ENCODE peak calls at places on chromosomes 11 and 22, in six cellular contexts. I is nephron progenitor cell, N is Peyer's patch, U is GM10248, Q is NB4, K is fibroblast of pulmonary artery. F is an unnamed sample.

GRCh38 chr11:71913716-71914115 is 14.7 kb downstream of the XNDC1N start:
- DNase-seq in I (no peak), N (no peak), U (no peak), Q (no peak), K (no peak), F (no peak)

GRCh38 chr22:34858026-34858425 is 207.9 kb upstream of the ISX start:
- DNase-seq in I (no peak), N (no peak), U (no peak), Q (no peak), K (no peak), F (no peak)

GRCh38 chr22:20056696-20057386 is 23.2 kb upstream of the DGCR8 start:
- DNase-seq in I (no peak), N (no peak), U (no peak), Q (no peak), K (no peak), F (no peak)

GRCh38 chr11:130634981-130635473 is 186.6 kb downstream of the ADAMTS15 start:
- DNase-seq in I (no peak), N (no peak), U (no peak), Q (no peak), K (peak; percentile 49), F (no peak)

GRCh38 chr22:36141481-36141880 is 19.1 kb downstream of the APOL3 start:
- DNase-seq in I (no peak), N (no peak), U (no peak), Q (no peak), K (no peak), F (no peak)

GRCh38 chr11:15412054-15412453 is 297.3 kb downstream of the INSC start:
- DNase-seq in I (no peak), N (no peak), U (no peak), Q (no peak), K (no peak), F (no peak)

GRCh38 chr11:21137813-21138212 is 468.4 kb downstream of the NELL1 start:
- DNase-seq in I (no peak), N (no peak), U (no peak), Q (no peak), K (no peak), F (no peak)

GRCh38 chr22:35970601-35971417 is 57.8 kb downstream of the RBFOX2 start:
- DNase-seq in I (no peak), N (no peak), U (no peak), Q (no peak), K (no peak), F (no peak)

GRCh38 chr11:66691311-66691980 is 13.8 kb upstream of the RBM4B start:
- DNase-seq in I (no peak), N (no peak), U (no peak), Q (no peak), K (no peak), F (no peak)

GRCh38 chr22:49918911-49919881 is 762 bp downstream of the CRELD2 start:
- DNase-seq in I (no peak), N (no peak), U (no peak), Q (no peak), K (no peak), F (no peak)

GRCh38 chr22:49916851-49917250 is 1.4 kb downstream of the ALG12 start:
- DNase-seq in I (no peak), N (no peak), U (no peak), Q (no peak), K (no peak), F (no peak)

GRCh38 chr22:49920859-49921258 is 2.4 kb downstream of the CRELD2 start:
- DNase-seq in I (no peak), N (no peak), U (no peak), Q (no peak), K (no peak), F (no peak)

GRCh38 chr22:49915610-49916009 is 2.6 kb downstream of the ALG12 start:
- DNase-seq in I (peak; percentile 44), N (no peak), U (no peak), Q (no peak), K (no peak), F (no peak)

GRCh38 chr22:49917997-49918910 is at the start of the genes ALG12 and CRELD2:
- DNase-seq in I (peak; percentile 98), N (peak; percentile 99), U (peak; percentile 99), Q (peak; percentile 97), K (peak; percentile 97), F (peak; percentile 79)
- TF ChIP-seq CTCF in I (no peak), N (peak; percentile 1), U (no peak), Q (no peak), K (no peak), F (no peak)

GRCh38 chr11:78961186-78961782 is 386.6 kb upstream of the NARS2 start:
- DNase-seq in I (peak; percentile 41), N (no peak), U (no peak), Q (peak; percentile 16), K (peak; percentile 34), F (no peak)
- TF ChIP-seq CTCF in I (peak; percentile 31), N (peak; percentile 46), U (no peak), Q (peak; percentile 24), K (peak; percentile 53), F (peak; percentile 26)

GRCh38 chr22:25775501-25775900 is 33.5 kb downstream of the MYO18B start:
- DNase-seq in I (peak; percentile 62), N (no peak), U (no peak), Q (no peak), K (no peak), F (no peak)

GRCh38 chr22:25777411-25777810 is 35.4 kb downstream of the MYO18B start:
- DNase-seq in I (no peak), N (no peak), U (no peak), Q (no peak), K (no peak), F (no peak)

GRCh38 chr22:25779890-25780289 is 37.9 kb downstream of the MYO18B start:
- DNase-seq in I (no peak), N (no peak), U (no peak), Q (no peak), K (no peak), F (no peak)

GRCh38 chr22:25779426-25779825 is 37.4 kb downstream of the MYO18B start:
- DNase-seq in I (no peak), N (no peak), U (no peak), Q (no peak), K (no peak), F (no peak)

DNA sequence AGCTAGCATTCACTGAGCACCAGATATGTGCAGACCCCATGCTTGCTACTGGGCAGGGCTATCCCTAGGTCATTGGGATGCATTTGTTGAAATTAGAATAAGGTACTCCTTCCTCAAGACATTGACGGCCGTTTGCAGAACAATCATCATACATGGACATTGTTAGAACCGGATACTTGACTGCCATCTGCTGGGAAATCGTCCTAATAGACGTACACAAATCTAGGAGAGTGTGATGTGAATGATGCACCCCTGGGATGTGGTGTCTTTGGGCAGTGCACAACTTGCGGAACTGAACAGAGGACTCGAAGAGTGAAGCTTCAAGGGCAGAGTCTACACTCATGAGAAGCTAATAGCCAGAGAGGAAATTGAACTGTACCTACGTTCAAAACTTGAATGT is 35.9 kb downstream of the MYO18B start:
- DNase-seq in I (no peak), N (peak; percentile 48), U (peak; percentile 51), Q (peak; percentile 57), K (peak; percentile 69), F (no peak)
- TF ChIP-seq CTCF in I (no peak), N (peak; percentile 50), U (peak; percentile 28), Q (peak; percentile 21), K (peak; percentile 51), F (peak; percentile 29)

DNA sequence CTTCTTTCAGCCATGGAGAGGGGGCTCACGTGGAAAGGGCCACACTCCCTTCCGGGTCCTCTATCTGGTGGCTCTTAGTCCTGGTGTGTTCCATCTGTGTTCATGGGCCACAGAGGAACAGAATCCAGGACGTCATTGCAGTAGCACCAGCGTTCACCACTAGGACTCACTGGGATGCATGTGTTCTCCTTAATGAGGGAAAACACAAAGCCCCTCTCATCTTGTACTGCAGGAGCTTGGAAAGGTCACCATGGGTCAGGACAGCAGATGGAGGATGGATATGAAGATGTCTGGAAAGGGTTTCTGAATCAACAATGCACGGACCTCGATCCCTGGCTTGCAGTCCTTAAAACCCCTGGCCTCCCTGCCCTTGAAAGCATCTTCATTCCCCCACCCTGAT is 113.8 kb upstream of the THY1 start:
- DNase-seq in I (no peak), N (no peak), U (peak; percentile 7), Q (no peak), K (no peak), F (no peak)
- TF ChIP-seq CTCF in I (no peak), N (no peak), U (no peak), Q (no peak), K (no peak), F (no peak)

GRCh38 chr11:68021167-68021787 is 9.2 kb upstream of the NDUFS8 start:
- DNase-seq in I (no peak), N (peak; percentile 74), U (no peak), Q (no peak), K (no peak), F (no peak)
- TF ChIP-seq CTCF in I (peak; percentile 16), N (peak; percentile 59), U (no peak), Q (no peak), K (peak; percentile 32), F (no peak)

GRCh38 chr11:13209379-13209778 is 68.2 kb upstream of the BMAL1 start:
- DNase-seq in I (no peak), N (no peak), U (no peak), Q (no peak), K (no peak), F (no peak)

GRCh38 chr11:13208921-13209320 is 68.7 kb upstream of the BMAL1 start:
- DNase-seq in I (no peak), N (no peak), U (no peak), Q (no peak), K (peak; percentile 53), F (no peak)

GRCh38 chr11:13207665-13208594 is 69.7 kb upstream of the BMAL1 start:
- DNase-seq in I (no peak), N (peak; percentile 60), U (no peak), Q (peak; percentile 81), K (peak; percentile 97), F (no peak)

GRCh38 chr11:13207270-13207664 is 70.3 kb upstream of the BMAL1 start:
- DNase-seq in I (no peak), N (no peak), U (no peak), Q (no peak), K (no peak), F (no peak)

GRCh38 chr11:13210424-13210823 is 67.2 kb upstream of the BMAL1 start:
- DNase-seq in I (peak; percentile 52), N (peak; percentile 82), U (no peak), Q (peak; percentile 37), K (peak; percentile 90), F (no peak)
- TF ChIP-seq CTCF in I (peak; percentile 60), N (peak; percentile 83), U (peak; percentile 45), Q (peak; percentile 17), K (peak; percentile 70), F (peak; percentile 89)

DNA sequence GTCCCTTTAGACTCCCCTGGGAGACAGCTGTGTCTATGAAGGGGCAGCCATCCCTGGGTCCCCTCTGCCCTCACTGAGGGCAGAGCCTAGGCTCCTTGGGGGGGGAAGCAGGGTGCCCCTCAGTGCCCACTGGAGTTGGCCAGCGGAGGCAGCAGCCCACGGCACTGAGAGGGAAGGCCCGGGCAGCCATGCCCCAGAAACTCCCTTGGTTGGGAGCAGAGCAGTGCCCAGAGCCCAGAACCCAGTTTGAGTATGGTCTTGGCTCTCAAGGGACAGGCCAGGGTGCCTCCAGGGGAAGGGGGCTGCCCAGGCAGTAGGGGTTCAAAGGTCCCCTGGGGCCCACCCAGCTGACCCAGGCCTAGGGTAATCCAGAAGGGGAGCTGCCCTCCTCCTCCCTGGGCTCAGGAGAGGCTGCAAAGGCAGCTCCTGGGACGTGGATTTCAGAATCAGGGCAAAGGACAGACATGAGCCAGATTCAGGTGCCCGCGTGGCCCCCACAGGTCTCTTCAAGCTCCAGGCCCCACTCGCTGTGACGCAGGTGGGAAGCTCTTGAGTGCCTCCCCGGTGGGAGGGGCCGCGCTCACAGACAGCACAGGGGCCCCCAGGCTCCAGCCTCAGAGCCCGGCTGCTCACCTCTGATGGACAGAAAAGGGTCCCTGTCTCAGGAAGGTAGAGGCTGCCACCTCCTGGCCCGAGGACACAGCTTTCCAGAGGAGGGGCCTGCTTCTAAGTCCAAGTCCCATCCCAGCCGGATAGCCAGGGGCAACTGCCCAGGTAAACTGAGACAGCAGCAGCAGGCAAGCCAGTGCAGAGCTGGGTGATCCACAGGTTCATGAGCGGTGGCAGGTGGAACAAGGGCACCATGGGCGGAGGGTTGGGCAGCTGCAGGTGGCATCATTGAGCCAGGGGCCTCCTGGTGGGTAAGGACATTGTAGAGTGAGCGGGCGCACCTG is 2.6 kb downstream of the C11orf21 start:
- DNase-seq in I (peak; percentile 47), N (peak; percentile 54), U (no peak), Q (peak; percentile 35), K (no peak), F (no peak)
- TF ChIP-seq CTCF in I (peak; percentile 43), N (peak; percentile 46), U (peak; percentile 15), Q (no peak), K (no peak), F (no peak)